ENCODE peak calls at places on chromosome 4, in five cellular contexts. One of them, this sample, is unnamed.

GRCh38 chr4:101419324-101420135 is 72.2 kb upstream of the PPP3CA start:
- DNase-seq in endothelial cell: no peak
- DNase-seq in ascending aorta: no peak
- DNase-seq in heart right ventricle: no peak
- DNase-seq in choroid plexus epithelial cell: peak
- DNase-seq in this sample: peak

GRCh38 chr4:36332023-36332781 is 50.8 kb downstream of the DTHD1 start:
- DNase-seq in ascending aorta: no peak
- DNase-seq in choroid plexus epithelial cell: no peak
- DNase-seq in endothelial cell: no peak
- DNase-seq in heart right ventricle: no peak
- DNase-seq in this sample: no peak

GRCh38 chr4:6430927-6431326 is 41.5 kb downstream of the PPP2R2C start:
- DNase-seq in heart right ventricle: no peak
- DNase-seq in choroid plexus epithelial cell: no peak
- DNase-seq in ascending aorta: no peak
- DNase-seq in endothelial cell: no peak
- DNase-seq in this sample: no peak

GRCh38 chr4:151169900-151170299 is 70.5 kb downstream of the RPS3A start:
- DNase-seq in choroid plexus epithelial cell: peak
- DNase-seq in heart right ventricle: no peak
- DNase-seq in ascending aorta: no peak
- DNase-seq in endothelial cell: no peak
- DNase-seq in this sample: no peak

GRCh38 chr4:86959588-86960500 is 25.0 kb downstream of the AFF1 start:
- DNase-seq in choroid plexus epithelial cell: no peak
- DNase-seq in heart right ventricle: no peak
- DNase-seq in ascending aorta: no peak
- DNase-seq in endothelial cell: no peak
- DNase-seq in this sample: no peak

GRCh38 chr4:110059556-110060191 is 138.7 kb downstream of the ELOVL6 start:
- DNase-seq in ascending aorta: no peak
- DNase-seq in choroid plexus epithelial cell: peak
- DNase-seq in endothelial cell: no peak
- DNase-seq in heart right ventricle: no peak
- DNase-seq in this sample: peak

GRCh38 chr4:77599378-77599777 is 6.2 kb upstream of the CXCL13 start:
- DNase-seq in ascending aorta: no peak
- DNase-seq in heart right ventricle: no peak
- DNase-seq in choroid plexus epithelial cell: peak
- DNase-seq in endothelial cell: peak
- DNase-seq in this sample: no peak

GRCh38 chr4:128793859-128794667 is 15.4 kb upstream of the JADE1 start:
- DNase-seq in endothelial cell: no peak
- DNase-seq in heart right ventricle: no peak
- DNase-seq in choroid plexus epithelial cell: peak
- DNase-seq in ascending aorta: no peak
- DNase-seq in this sample: no peak

GRCh38 chr4:124276461-124276860 is 436.1 kb downstream of the ANKRD50 start:
- DNase-seq in heart right ventricle: no peak
- DNase-seq in ascending aorta: no peak
- DNase-seq in endothelial cell: no peak
- DNase-seq in choroid plexus epithelial cell: no peak
- DNase-seq in this sample: no peak

GRCh38 chr4:161010227-161010626 is 1153.6 kb downstream of the FSTL5 start:
- DNase-seq in heart right ventricle: no peak
- DNase-seq in endothelial cell: no peak
- DNase-seq in ascending aorta: no peak
- DNase-seq in choroid plexus epithelial cell: no peak
- DNase-seq in this sample: no peak

GRCh38 chr4:35970366-35970960 is 273.9 kb downstream of the ARAP2 start:
- DNase-seq in heart right ventricle: no peak
- DNase-seq in endothelial cell: no peak
- DNase-seq in choroid plexus epithelial cell: no peak
- DNase-seq in ascending aorta: no peak
- DNase-seq in this sample: no peak

GRCh38 chr4:183906736-183907651 is 1.9 kb downstream of the STOX2 start:
- DNase-seq in endothelial cell: peak
- DNase-seq in ascending aorta: no peak
- DNase-seq in choroid plexus epithelial cell: no peak
- DNase-seq in heart right ventricle: peak
- DNase-seq in this sample: no peak

GRCh38 chr4:101420661-101421060 is 73.3 kb upstream of the PPP3CA start:
- DNase-seq in choroid plexus epithelial cell: peak
- DNase-seq in endothelial cell: no peak
- DNase-seq in ascending aorta: no peak
- DNase-seq in heart right ventricle: no peak
- DNase-seq in this sample: no peak

GRCh38 chr4:125369098-125369497 is 54.3 kb downstream of the FAT4 start:
- DNase-seq in endothelial cell: no peak
- DNase-seq in heart right ventricle: no peak
- DNase-seq in ascending aorta: no peak
- DNase-seq in choroid plexus epithelial cell: peak
- DNase-seq in this sample: no peak

GRCh38 chr4:145098675-145099037 is 545 bp downstream of the ABCE1 start:
- DNase-seq in endothelial cell: no peak
- DNase-seq in heart right ventricle: no peak
- DNase-seq in ascending aorta: peak
- DNase-seq in choroid plexus epithelial cell: peak
- DNase-seq in this sample: peak

GRCh38 chr4:142095886-142096605 is 459.7 kb downstream of the IL15 start:
- DNase-seq in choroid plexus epithelial cell: peak
- DNase-seq in endothelial cell: no peak
- DNase-seq in ascending aorta: peak
- DNase-seq in heart right ventricle: no peak
- DNase-seq in this sample: no peak

GRCh38 chr4:118835896-118836762 is at the start of gene SEC24D:
- DNase-seq in choroid plexus epithelial cell: peak
- DNase-seq in endothelial cell: peak
- DNase-seq in heart right ventricle: peak
- DNase-seq in ascending aorta: peak
- DNase-seq in this sample: peak
- TF ChIP-seq CTCF in choroid plexus epithelial cell: no peak
- TF ChIP-seq CTCF in endothelial cell: peak
- TF ChIP-seq CTCF in heart right ventricle: no peak
- TF ChIP-seq CTCF in ascending aorta: no peak
- TF ChIP-seq CTCF in this sample: no peak

GRCh38 chr4:46393606-46394005 is 3.7 kb upstream of the GABRA2 start:
- DNase-seq in endothelial cell: no peak
- DNase-seq in ascending aorta: no peak
- DNase-seq in choroid plexus epithelial cell: no peak
- DNase-seq in heart right ventricle: no peak
- DNase-seq in this sample: no peak
- TF ChIP-seq CTCF in endothelial cell: no peak
- TF ChIP-seq CTCF in ascending aorta: no peak
- TF ChIP-seq CTCF in choroid plexus epithelial cell: no peak
- TF ChIP-seq CTCF in heart right ventricle: no peak
- TF ChIP-seq CTCF in this sample: no peak

GRCh38 chr4:19224820-19225219 is 1026.9 kb upstream of the SLIT2 start:
- DNase-seq in ascending aorta: no peak
- DNase-seq in choroid plexus epithelial cell: peak
- DNase-seq in endothelial cell: no peak
- DNase-seq in heart right ventricle: no peak
- DNase-seq in this sample: peak
- TF ChIP-seq CTCF in ascending aorta: peak
- TF ChIP-seq CTCF in choroid plexus epithelial cell: peak
- TF ChIP-seq CTCF in endothelial cell: peak
- TF ChIP-seq CTCF in heart right ventricle: peak
- TF ChIP-seq CTCF in this sample: peak

DNA sequence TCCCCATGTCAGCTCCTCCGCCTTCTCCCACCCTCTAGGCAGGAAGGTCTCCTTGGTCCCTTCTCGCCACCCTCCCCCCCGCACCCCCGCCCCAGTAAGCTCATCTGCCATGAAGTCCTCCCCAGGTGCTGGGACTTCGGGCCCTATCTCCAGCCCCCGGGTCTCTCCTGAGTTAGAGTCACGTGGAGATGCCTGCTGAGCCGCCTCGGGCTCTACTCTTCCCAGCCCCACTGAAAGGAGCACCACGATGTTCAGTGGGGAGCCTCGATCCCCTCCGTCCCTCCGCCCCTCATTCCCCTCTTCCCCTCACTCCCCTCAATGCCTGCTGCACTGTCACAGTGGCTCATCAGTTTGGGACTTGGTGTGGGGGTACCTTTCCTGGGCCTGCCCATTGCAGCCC is 3.9 kb downstream of the HTRA3 start:
- DNase-seq in endothelial cell: no peak
- DNase-seq in heart right ventricle: no peak
- DNase-seq in choroid plexus epithelial cell: no peak
- DNase-seq in ascending aorta: no peak
- DNase-seq in this sample: no peak
- TF ChIP-seq CTCF in endothelial cell: no peak
- TF ChIP-seq CTCF in heart right ventricle: no peak
- TF ChIP-seq CTCF in choroid plexus epithelial cell: no peak
- TF ChIP-seq CTCF in ascending aorta: no peak
- TF ChIP-seq CTCF in this sample: no peak

DNA sequence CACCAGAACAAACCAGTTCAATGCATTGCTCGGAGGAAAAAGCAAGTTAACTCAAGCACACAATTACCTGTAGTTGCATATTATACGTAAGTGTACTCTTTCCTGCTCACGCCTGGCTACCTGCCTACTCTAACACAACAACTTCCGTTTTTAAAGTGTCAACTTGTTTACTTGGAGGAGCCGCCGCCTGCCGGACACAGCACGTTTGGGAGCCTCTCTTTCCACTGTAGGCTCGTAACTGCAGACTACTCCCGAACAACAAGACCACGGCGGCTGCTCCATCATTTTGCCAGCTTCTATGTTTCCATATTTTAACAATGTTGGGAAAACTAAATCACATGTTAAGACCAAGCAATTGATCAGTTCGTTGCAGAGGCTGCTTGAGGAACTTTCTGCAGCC is 882 bp downstream of the MTNR1A start:
- DNase-seq in ascending aorta: no peak
- DNase-seq in heart right ventricle: no peak
- DNase-seq in endothelial cell: peak
- DNase-seq in choroid plexus epithelial cell: peak
- DNase-seq in this sample: no peak
- TF ChIP-seq CTCF in ascending aorta: no peak
- TF ChIP-seq CTCF in heart right ventricle: no peak
- TF ChIP-seq CTCF in endothelial cell: no peak
- TF ChIP-seq CTCF in choroid plexus epithelial cell: peak
- TF ChIP-seq CTCF in this sample: no peak

DNA sequence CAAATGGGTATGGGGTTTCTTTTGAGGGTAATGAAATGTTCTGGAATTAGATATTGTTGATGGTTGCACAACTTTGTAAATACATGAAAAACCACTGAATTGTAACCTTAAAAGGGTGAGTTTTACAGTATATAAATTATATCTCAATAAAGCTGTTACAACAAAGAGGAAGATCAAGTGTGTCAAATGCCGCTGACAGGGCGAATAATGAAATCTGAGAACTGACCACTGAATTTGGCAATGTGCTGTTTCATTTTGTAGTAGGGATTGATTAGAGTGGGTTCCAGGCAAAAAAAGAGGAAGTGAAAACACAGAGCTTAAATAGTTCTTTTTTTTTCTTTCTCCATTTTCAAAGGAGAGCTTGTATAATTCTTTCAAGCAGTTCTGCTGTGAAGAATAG is 161.1 kb upstream of the NAP1L5 start:
- DNase-seq in choroid plexus epithelial cell: no peak
- DNase-seq in endothelial cell: no peak
- DNase-seq in heart right ventricle: no peak
- DNase-seq in ascending aorta: no peak
- DNase-seq in this sample: peak
- TF ChIP-seq CTCF in choroid plexus epithelial cell: no peak
- TF ChIP-seq CTCF in endothelial cell: no peak
- TF ChIP-seq CTCF in heart right ventricle: no peak
- TF ChIP-seq CTCF in ascending aorta: no peak
- TF ChIP-seq CTCF in this sample: no peak

DNA sequence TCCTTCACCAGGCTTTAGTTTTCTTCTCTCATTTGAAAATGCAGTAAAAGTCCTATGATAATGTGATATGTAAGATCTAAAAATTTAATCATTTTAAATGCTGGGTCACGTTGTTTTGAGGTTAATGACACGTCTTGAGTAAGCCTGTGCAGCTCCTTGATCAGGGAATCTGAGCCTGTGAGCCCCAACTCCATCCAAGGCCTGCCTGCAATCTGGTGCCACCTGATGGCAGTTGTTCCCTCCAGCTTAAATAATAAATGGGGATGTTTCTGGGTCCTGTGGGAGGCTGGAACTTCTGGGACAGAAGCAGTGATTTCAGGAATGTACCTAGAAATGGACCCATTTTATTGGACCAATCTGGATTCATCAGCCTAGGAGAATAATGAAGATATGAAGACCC is 455.4 kb upstream of the ADGRL3 start:
- DNase-seq in choroid plexus epithelial cell: peak
- DNase-seq in heart right ventricle: no peak
- DNase-seq in endothelial cell: no peak
- DNase-seq in ascending aorta: no peak
- DNase-seq in this sample: no peak
- TF ChIP-seq CTCF in choroid plexus epithelial cell: peak
- TF ChIP-seq CTCF in heart right ventricle: no peak
- TF ChIP-seq CTCF in endothelial cell: no peak
- TF ChIP-seq CTCF in ascending aorta: no peak
- TF ChIP-seq CTCF in this sample: no peak

DNA sequence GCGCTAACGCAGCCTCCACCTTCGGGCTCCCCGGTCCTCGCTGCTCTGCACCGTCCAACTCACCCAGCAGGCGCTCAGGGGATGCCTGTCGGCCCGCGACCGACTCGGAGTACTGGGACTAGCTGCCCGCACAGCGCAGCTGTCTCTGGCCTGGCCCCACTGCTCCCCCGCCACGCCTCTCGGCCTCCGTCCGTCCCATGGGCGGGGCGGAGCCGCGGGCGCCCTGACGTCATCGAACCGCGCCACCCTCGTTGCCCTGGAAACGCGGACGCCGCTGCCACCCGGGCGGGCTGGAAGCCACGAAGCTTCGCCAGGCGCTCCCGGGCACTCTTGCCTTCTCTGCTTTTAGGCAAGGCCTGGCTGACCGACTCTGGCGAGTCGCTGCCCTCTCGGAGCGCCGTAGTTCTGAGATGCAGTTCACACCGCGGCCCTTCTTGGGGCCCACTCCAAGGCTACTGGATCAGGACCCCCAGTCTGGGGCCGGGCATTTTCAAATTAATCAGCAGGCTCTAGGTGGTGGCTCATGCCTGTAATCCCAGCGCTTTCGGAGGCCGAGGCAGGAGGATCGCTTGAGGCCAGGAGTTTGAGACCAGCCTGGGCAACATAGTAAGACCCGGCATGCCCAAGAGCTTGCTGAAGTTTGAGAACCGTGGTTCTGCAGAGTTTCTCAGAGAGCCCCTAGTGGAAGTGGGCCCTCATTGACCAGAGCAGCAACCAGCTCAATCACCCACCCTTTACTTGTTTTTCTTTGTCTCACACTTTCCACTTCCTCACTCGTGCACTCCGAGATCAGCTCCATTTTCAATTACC is 12.0 kb downstream of the ACOX3 start:
- DNase-seq in choroid plexus epithelial cell: peak
- DNase-seq in endothelial cell: peak
- DNase-seq in ascending aorta: peak
- DNase-seq in heart right ventricle: peak
- DNase-seq in this sample: peak
- TF ChIP-seq CTCF in choroid plexus epithelial cell: peak
- TF ChIP-seq CTCF in endothelial cell: peak
- TF ChIP-seq CTCF in ascending aorta: peak
- TF ChIP-seq CTCF in heart right ventricle: no peak
- TF ChIP-seq CTCF in this sample: peak

This sample was measured in GM13977.